ENCODE peak calls at places on chromosome 11, in seven cellular contexts. P is neural progenitor cell, Z is cardiac muscle cell, F is body of pancreas, W is suprapubic skin, E is fibroblast of lung, L is heart right ventricle. H is an unnamed sample.

GRCh38 chr11:128686745-128687177 is 7.1 kb upstream of the FLI1 start:
- DNase-seq in L (peak; percentile 65), P (peak; percentile 77), Z (peak; percentile 54), W (no peak), E (peak; percentile 49), F (peak; percentile 40), H (peak; percentile 80)

GRCh38 chr11:66562907-66563583 is 5.4 kb downstream of the CTSF start:
- DNase-seq in W (no peak), F (no peak), P (no peak), Z (no peak), E (no peak), L (no peak), H (no peak)

GRCh38 chr11:88293931-88294330 is 43.6 kb downstream of the CTSC start:
- DNase-seq in P (no peak), L (no peak), W (no peak), Z (no peak), F (no peak), E (peak; percentile 72), H (no peak)

GRCh38 chr11:36027731-36028130 is 83.9 kb downstream of the LDLRAD3 start:
- DNase-seq in P (no peak), F (no peak), W (no peak), E (no peak), L (peak; percentile 26), Z (peak; percentile 26), H (no peak)

GRCh38 chr11:12581923-12582322 is 92.3 kb upstream of the TEAD1 start:
- DNase-seq in Z (peak; percentile 71), P (no peak), L (no peak), E (peak; percentile 95), W (no peak), F (no peak), H (no peak)

GRCh38 chr11:120554771-120555432 is 43.4 kb downstream of the GRIK4 start:
- DNase-seq in F (no peak), L (no peak), P (peak; percentile 45), E (peak; percentile 39), W (no peak), Z (peak; percentile 72), H (no peak)

GRCh38 chr11:113957016-113957415 is 17.9 kb upstream of the HTR3A start:
- DNase-seq in Z (no peak), F (no peak), E (no peak), W (no peak), L (no peak), P (peak; percentile 39), H (no peak)

GRCh38 chr11:23570828-23571227 is 710.6 kb upstream of the CCDC179 start:
- DNase-seq in L (no peak), P (no peak), F (no peak), Z (no peak), W (no peak), E (peak; percentile 61), H (no peak)

GRCh38 chr11:115672999-115673411 is 168.8 kb upstream of the CADM1 start:
- DNase-seq in L (peak; percentile 26), F (peak; percentile 13), W (no peak), E (peak; percentile 83), P (no peak), Z (no peak), H (no peak)

GRCh38 chr11:110147965-110148709 is 54.9 kb downstream of the ZC3H12C start:
- DNase-seq in E (peak; percentile 93), P (no peak), W (no peak), F (no peak), L (no peak), Z (no peak), H (no peak)

GRCh38 chr11:94731921-94732601 is 36.1 kb upstream of the AMOTL1 start:
- DNase-seq in E (peak; percentile 74), F (peak; percentile 14), L (no peak), P (no peak), W (no peak), Z (no peak), H (no peak)

GRCh38 chr11:66727282-66727882 is 1.6 kb downstream of the SPTBN2 start:
- DNase-seq in L (no peak), W (no peak), F (peak; percentile 22), Z (peak; percentile 45), E (peak; percentile 44), P (peak; percentile 65), H (no peak)

GRCh38 chr11:61880454-61880853 is 10.9 kb downstream of the FADS3 start:
- DNase-seq in W (no peak), E (no peak), F (no peak), L (no peak), Z (no peak), P (no peak), H (no peak)

GRCh38 chr11:128022007-128022368 is 565.4 kb downstream of the ETS1 start:
- DNase-seq in Z (no peak), E (peak; percentile 78), P (no peak), F (no peak), L (no peak), W (no peak), H (no peak)

GRCh38 chr11:120539681-120540369 is 28.3 kb downstream of the GRIK4 start:
- DNase-seq in F (peak; percentile 33), L (no peak), E (peak; percentile 82), W (no peak), Z (no peak), P (no peak), H (no peak)

GRCh38 chr11:84804026-84804425 is 823.1 kb downstream of the DLG2 start:
- DNase-seq in E (no peak), W (no peak), P (no peak), L (no peak), Z (no peak), F (no peak), H (no peak)

GRCh38 chr11:87359401-87359800 is 321.7 kb downstream of the TMEM135 start:
- DNase-seq in E (no peak), L (no peak), Z (no peak), P (no peak), F (no peak), W (no peak), H (no peak)

GRCh38 chr11:73376168-73376802 is at the start of gene RELT:
- DNase-seq in W (peak; percentile 87), P (peak; percentile 97), Z (peak; percentile 93), L (peak; percentile 93), F (peak; percentile 87), E (peak; percentile 87), H (peak; percentile 97)

GRCh38 chr11:12841946-12842630 is 167.0 kb upstream of the RASSF10 start:
- DNase-seq in E (peak; percentile 92), P (peak; percentile 57), L (no peak), Z (no peak), F (peak; percentile 82), W (no peak), H (no peak)

GRCh38 chr11:21205205-21205604 is 535.8 kb downstream of the NELL1 start:
- DNase-seq in Z (no peak), L (no peak), E (no peak), P (no peak), F (no peak), W (no peak), H (no peak)

GRCh38 chr11:61704838-61705237 is 24.6 kb downstream of the DAGLA start:
- DNase-seq in P (no peak), L (no peak), F (no peak), W (no peak), Z (no peak), E (no peak), H (no peak)

GRCh38 chr11:73141309-73142127 is 600 bp downstream of the FCHSD2 start:
- DNase-seq in E (peak; percentile 77), F (peak; percentile 74), L (peak; percentile 86), P (peak; percentile 90), W (peak; percentile 91), Z (peak; percentile 87), H (peak; percentile 91)

GRCh38 chr11:118763038-118763437 is 27.9 kb downstream of the DDX6 start:
- DNase-seq in P (no peak), F (no peak), W (no peak), E (no peak), Z (no peak), L (no peak), H (no peak)

GRCh38 chr11:73189315-73189714 is 28.8 kb upstream of the P2RY2 start:
- DNase-seq in W (peak; percentile 67), E (no peak), F (peak; percentile 66), Z (no peak), L (no peak), P (no peak), H (no peak)

GRCh38 chr11:76589945-76590630 is 80.5 kb downstream of the LRRC32 start:
- DNase-seq in F (no peak), E (no peak), L (no peak), W (no peak), P (peak; percentile 50), Z (no peak), H (no peak)

DNA sequence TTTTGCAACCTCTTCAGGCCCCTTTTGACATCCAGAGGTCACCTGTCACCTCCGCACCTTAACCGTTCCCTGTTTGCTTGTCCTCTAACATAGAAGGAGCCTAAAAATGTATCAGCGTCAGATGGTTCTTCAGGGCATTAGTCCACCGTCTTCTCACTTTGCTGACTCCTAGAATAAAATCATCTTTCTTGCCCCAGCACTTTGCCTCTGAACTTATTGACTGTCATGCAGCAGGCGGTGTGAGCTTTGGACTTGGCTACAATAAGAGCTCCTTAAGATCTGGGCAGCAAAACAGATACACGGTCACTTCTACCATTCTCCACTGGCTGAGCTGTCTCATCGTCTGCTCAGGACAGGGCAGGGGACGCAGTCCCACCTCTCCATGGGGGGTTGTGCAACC is 339.8 kb upstream of the B3GAT1 start:
- DNase-seq in W (no peak), L (no peak), Z (no peak), P (no peak), F (no peak), E (no peak), H (no peak)
- H3K9me3 ChIP-seq in W (no peaks in the 10 kb centered on the region), L (no peaks in the 10 kb centered on the region), Z (no peaks in the 10 kb centered on the region), P (no peaks in the 10 kb centered on the region), F (no peaks in the 10 kb centered on the region), E (no peaks in the 10 kb centered on the region), H (peaks cover under 1% of the 10 kb centered on the region)

DNA sequence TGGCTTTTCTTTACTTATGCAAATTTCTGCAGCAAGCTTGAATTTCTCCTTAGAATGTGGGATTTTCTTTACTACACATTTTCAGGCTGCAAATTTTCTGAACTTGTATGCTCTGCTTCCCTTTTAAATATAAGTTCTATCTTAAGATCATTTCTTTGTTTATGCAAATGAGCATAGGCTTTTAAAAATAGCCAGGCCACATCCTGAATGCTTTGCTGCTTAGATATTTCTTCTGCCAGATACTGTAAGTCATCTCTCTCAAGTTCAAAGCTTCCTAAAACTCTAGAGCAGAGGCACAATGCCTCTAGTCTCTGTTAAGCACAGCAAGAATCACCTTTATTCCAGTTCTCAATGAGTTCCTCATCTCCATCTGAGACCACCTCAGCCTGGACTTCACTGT is 685.9 kb upstream of the LRRC4C start:
- DNase-seq in W (no peak), Z (no peak), P (no peak), F (no peak), L (no peak), E (peak; percentile 42), H (no peak)
- H3K9me3 ChIP-seq in W (no peaks in the 10 kb centered on the region), Z (no peaks in the 10 kb centered on the region), P (no peaks in the 10 kb centered on the region), F (no peaks in the 10 kb centered on the region), L (peaks cover 14% of the 10 kb centered on the region), E (no peaks in the 10 kb centered on the region), H (peaks cover 2% of the 10 kb centered on the region)

GRCh38 chr11:17369094-17369493 is 17.5 kb downstream of the NCR3LG1 start:
- DNase-seq in E (no peak), F (no peak), W (no peak), L (no peak), Z (no peak), P (no peak), H (no peak)
- H3K9me3 ChIP-seq in E (peaks cover 9% of the 10 kb centered on the region), F (no peaks in the 10 kb centered on the region), W (peaks cover 42% of the 10 kb centered on the region), L (peaks cover 57% of the 10 kb centered on the region), Z (no peaks in the 10 kb centered on the region), P (peaks cover 16% of the 10 kb centered on the region), H (peaks cover 32% of the 10 kb centered on the region)

DNA sequence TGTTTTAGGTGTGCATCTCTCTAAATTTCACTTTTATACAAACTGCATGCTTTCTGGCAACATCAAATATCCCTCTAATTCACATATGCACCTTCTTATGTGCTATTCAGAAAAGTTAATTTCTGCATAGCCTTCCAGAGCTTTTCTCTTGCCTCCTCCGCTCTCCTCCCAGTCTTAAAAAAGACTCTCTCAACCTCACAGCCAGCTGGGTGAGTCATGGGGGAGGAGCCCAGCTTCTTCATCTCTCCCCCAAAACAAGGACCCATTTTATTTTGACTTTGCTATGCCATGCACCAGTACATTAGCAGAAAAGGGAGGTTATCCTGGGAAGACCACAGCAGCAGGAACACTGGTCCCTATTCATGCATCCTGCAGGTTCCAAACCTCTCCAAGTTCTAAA is 234.4 kb downstream of the KCNA4 start:
- DNase-seq in P (no peak), L (no peak), Z (no peak), E (no peak), W (no peak), F (no peak), H (no peak)
- H3K9me3 ChIP-seq in P (no peaks in the 10 kb centered on the region), L (no peaks in the 10 kb centered on the region), Z (no peaks in the 10 kb centered on the region), E (no peaks in the 10 kb centered on the region), W (no peaks in the 10 kb centered on the region), F (no peaks in the 10 kb centered on the region), H (peaks cover 1% of the 10 kb centered on the region)